ENCODE peak calls at places on chromosomes 4 and X, in five cellular contexts. X, L, Y, S and K are unnamed samples.

GRCh38 chrX:123854329-123854728 is 5.5 kb upstream of the XIAP start:
- DNase-seq in X (no peak), S (no peak), L (no peak), Y (no peak), K (no peak)

GRCh38 chr4:23720556-23720955 is 169.3 kb downstream of the PPARGC1A start:
- DNase-seq in S (no peak), X (no peak), Y (no peak), L (no peak), K (no peak)

GRCh38 chrX:2502120-2502667 is 1.4 kb upstream of the DHRSX start:
- DNase-seq in X (no peak), S (no peak), L (no peak), Y (no peak), K (no peak)

GRCh38 chr4:26885912-26886274 is 25.3 kb downstream of the STIM2 start:
- DNase-seq in X (no peak), L (no peak), S (no peak), Y (no peak), K (no peak)

GRCh38 chr4:31175242-31175910 is 455.2 kb downstream of the PCDH7 start:
- DNase-seq in X (no peak), S (no peak), L (no peak), Y (no peak), K (no peak)

GRCh38 chr4:120509222-120509621 is 413.3 kb downstream of the PRDM5 start:
- DNase-seq in Y (no peak), L (no peak), X (no peak), S (no peak), K (no peak)

GRCh38 chrX:129115104-129115503 is 408.2 kb downstream of the SMARCA1 start:
- DNase-seq in L (no peak), S (no peak), Y (no peak), X (no peak), K (no peak)

GRCh38 chr4:6658635-6659075 is 18.2 kb downstream of the MRFAP1 start:
- DNase-seq in X (no peak), Y (no peak), S (no peak), L (no peak), K (no peak)

GRCh38 chrX:15576019-15576418 is 24.7 kb downstream of the ACE2 start:
- DNase-seq in L (no peak), S (no peak), Y (no peak), X (no peak), K (no peak)

GRCh38 chr4:26330186-26330787 is 9.5 kb downstream of the RBPJ start:
- DNase-seq in Y (no peak), L (peak), X (no peak), S (no peak), K (no peak)

GRCh38 chr4:8342651-8343050 is 73.1 kb downstream of the HTRA3 start:
- DNase-seq in X (no peak), Y (no peak), L (no peak), S (no peak), K (no peak)

GRCh38 chr4:140083320-140083719 is 70.7 kb downstream of the MAML3 start:
- DNase-seq in S (no peak), Y (no peak), L (no peak), X (no peak), K (no peak)

GRCh38 chrX:37455381-37455780 is 106.2 kb downstream of the PRRG1 start:
- DNase-seq in S (no peak), X (no peak), Y (no peak), L (no peak), K (no peak)

GRCh38 chr4:23237771-23238170 is 545.0 kb downstream of the GBA3 start:
- DNase-seq in S (no peak), X (peak), L (no peak), Y (no peak), K (no peak)

GRCh38 chrX:137166591-137166990 is 132.8 kb upstream of the GPR101 start:
- DNase-seq in L (no peak), Y (no peak), S (no peak), X (peak), K (no peak)

GRCh38 chr4:47486306-47486705 is 1.2 kb downstream of the ATP10D start:
- DNase-seq in S (no peak), X (no peak), Y (no peak), L (no peak), K (no peak)

GRCh38 chr4:8648816-8649630 is 56.5 kb downstream of the CPZ start:
- DNase-seq in Y (no peak), S (no peak), X (no peak), L (no peak), K (peak)

GRCh38 chr4:89661490-89661889 is 175.5 kb downstream of the SNCA start:
- DNase-seq in L (no peak), S (no peak), X (no peak), Y (no peak), K (no peak)

GRCh38 chr4:47612116-47613023 is 127.3 kb downstream of the ATP10D start:
- DNase-seq in L (no peak), S (no peak), X (no peak), Y (no peak), K (no peak)

GRCh38 chr4:21901831-21902230 is 46.7 kb downstream of the KCNIP4 start:
- DNase-seq in X (no peak), L (no peak), Y (no peak), S (no peak), K (no peak)

GRCh38 chr4:11505225-11505971 is 76.7 kb upstream of the HS3ST1 start:
- DNase-seq in L (no peak), X (no peak), S (no peak), Y (no peak), K (no peak)

GRCh38 chr4:72286185-72286584 is 254.4 kb downstream of the NPFFR2 start:
- DNase-seq in X (no peak), S (no peak), L (no peak), Y (no peak), K (no peak)

GRCh38 chr4:152723236-152723635 is 43.4 kb upstream of the TMEM154 start:
- DNase-seq in S (no peak), X (no peak), L (no peak), Y (no peak), K (no peak)

GRCh38 chrX:34956915-34957314 is 14.3 kb downstream of the FAM47B start:
- DNase-seq in Y (peak), X (no peak), S (no peak), L (no peak), K (no peak)

GRCh38 chr4:21593268-21594002 is 355.1 kb downstream of the KCNIP4 start:
- DNase-seq in L (no peak), S (no peak), Y (peak), X (no peak), K (no peak)

GRCh38 chr4:137609693-137610450 is 77.6 kb upstream of the PCDH18 start:
- DNase-seq in L (no peak), S (peak), X (no peak), Y (peak), K (no peak)

GRCh38 chrX:14528629-14529287 is 578 bp upstream of the GLRA2 start:
- DNase-seq in S (no peak), X (no peak), L (peak), Y (peak), K (peak)
- TF ChIP-seq CTCF in S (peak), X (no peak), L (peak), Y (peak), K (peak)

GRCh38 chrX:150753968-150754367 is 60.8 kb downstream of the MTMR1 start:
- DNase-seq in S (no peak), L (no peak), X (no peak), Y (no peak), K (no peak)
- TF ChIP-seq CTCF in S (no peak), L (no peak), X (no peak), Y (no peak), K (no peak)

GRCh38 chrX:57083143-57083542 is 38.2 kb downstream of the SPIN2B start:
- DNase-seq in L (no peak), Y (no peak), X (no peak), S (no peak), K (no peak)
- TF ChIP-seq CTCF in L (no peak), Y (no peak), X (no peak), S (no peak), K (no peak)

GRCh38 chrX:66024570-66024969 is 15.3 kb downstream of the VSIG4 start:
- DNase-seq in L (no peak), X (no peak), S (no peak), Y (no peak), K (no peak)

GRCh38 chrX:66021407-66021757 is 18.5 kb downstream of the VSIG4 start:
- DNase-seq in L (no peak), Y (no peak), X (no peak), S (no peak), K (no peak)

GRCh38 chrX:66023726-66024467 is 16.0 kb downstream of the VSIG4 start:
- DNase-seq in L (no peak), X (no peak), Y (no peak), S (no peak), K (no peak)

GRCh38 chrX:66021758-66022741 is 17.8 kb downstream of the VSIG4 start:
- DNase-seq in L (no peak), X (no peak), S (no peak), Y (no peak), K (no peak)

DNA sequence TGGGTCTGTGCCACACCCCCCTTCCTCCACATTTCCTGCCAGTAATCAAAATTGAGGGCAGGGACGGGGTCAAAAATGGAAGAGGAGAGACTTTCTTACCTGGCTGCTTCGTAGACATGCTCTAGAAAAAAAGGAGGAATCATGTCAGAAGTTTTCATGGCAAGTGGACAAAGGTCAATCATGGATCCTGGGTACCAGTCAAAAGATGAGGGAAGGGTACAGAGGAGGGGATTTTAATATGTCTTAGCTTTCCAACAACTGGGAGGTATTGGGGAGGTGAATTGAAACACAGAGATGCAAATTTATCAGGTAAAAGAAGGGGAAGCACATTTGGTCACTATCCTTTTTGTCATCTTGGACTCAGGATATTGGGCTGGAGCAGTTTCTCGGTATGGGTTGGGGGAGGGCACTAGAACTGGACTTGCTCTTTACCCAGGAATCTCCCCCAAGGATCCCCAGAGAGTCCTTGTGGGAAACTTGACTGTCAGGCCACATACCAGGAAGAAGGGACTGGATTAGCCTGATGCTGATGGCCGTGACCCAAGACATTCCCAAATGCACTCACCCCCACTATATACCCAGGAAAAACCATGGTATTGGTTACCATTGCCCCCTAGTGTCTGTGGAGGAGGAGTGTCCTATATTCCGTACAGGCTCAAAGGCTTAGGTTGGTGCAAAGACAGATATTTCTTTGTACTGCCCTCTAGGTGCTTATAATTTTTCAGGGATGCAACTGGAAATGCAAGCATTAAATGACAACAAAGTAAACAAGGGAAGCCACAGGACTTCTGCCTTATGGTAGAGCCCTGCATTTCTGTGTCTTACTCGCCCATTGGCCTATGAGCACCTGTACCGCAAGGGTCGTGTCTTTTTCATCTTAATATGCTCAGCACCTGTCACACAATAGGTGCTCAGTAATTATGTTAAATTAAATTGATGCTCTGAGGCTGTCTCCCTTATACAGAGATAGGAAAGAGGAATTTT is 16.8 kb downstream of the VSIG4 start:
- DNase-seq in Y (no peak), S (no peak), X (no peak), L (no peak), K (no peak)
- TF ChIP-seq CTCF in Y (no peak), S (no peak), X (no peak), L (no peak), K (no peak)

DNA sequence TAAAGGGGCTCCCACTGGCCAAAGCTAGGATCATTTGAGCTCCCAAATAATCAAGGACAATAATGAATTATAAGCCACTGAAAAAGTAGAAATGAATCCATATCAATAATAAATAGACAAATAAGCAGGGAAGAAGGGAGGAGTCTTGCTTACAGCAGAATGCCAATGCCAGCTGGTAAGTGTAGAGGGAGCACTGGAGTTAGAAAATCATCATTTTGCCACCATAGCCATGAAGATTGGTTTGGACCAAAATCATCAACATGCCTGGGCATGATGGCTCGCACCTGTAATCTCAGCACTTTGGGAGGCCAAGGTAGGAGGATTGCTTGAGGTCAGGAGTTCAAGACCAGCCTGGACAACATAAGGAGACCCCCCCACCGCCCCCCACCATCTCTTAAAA is 20.4 kb upstream of the SH3KBP1 start:
- DNase-seq in Y (no peak), X (no peak), S (no peak), L (no peak), K (no peak)
- TF ChIP-seq CTCF in Y (no peak), X (no peak), S (no peak), L (no peak), K (no peak)

DNA sequence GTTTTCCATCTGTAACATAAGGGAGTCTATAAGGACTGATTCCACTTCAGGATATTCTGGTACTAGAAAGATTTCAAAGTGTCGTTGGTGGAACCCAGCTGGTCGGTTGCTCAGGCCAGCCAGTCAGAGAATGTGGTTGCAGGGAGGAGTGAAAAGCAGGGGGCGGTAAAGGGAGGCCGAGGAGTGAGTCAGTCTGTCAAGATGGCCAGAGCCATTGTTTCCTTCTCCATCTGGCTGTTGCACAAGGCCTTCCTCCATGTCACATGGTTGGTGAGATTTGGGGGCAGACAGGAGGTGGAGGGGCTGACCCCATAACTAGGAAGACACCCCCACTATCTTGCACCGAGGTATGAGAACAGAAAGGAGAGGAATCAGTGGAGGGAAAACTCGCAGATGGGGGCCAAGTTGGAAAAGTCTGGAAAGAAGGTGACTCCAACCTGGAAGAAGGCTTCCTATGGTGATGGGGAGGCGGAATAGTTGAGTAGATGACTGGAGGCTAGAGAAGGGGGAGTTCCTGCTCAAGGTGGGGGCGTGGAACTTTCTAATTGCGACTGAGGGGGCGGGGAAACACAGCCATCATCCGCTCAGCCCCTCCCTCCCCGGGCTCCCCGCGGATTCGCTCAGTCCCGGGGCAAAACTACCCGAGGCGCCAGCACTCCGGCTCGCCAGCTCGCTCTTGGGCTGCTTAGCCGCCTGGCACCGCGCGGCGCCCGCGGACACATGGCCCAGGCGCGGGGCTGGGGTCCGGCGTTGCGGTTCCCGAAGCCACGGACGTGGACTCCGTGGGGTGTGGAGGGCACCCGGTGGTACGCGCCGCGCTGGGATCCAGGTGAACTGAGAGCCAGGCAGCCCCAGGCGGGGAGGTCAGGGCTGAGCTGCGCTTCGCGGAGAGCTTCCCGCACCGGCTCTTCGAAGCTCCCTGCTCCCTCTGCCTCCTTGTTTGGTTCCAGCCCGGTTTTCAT is 38.5 kb downstream of the STARD8 start:
- DNase-seq in L (no peak), Y (no peak), S (peak), X (no peak), K (no peak)
- TF ChIP-seq CTCF in L (no peak), Y (peak), S (peak), X (no peak), K (no peak)

DNA sequence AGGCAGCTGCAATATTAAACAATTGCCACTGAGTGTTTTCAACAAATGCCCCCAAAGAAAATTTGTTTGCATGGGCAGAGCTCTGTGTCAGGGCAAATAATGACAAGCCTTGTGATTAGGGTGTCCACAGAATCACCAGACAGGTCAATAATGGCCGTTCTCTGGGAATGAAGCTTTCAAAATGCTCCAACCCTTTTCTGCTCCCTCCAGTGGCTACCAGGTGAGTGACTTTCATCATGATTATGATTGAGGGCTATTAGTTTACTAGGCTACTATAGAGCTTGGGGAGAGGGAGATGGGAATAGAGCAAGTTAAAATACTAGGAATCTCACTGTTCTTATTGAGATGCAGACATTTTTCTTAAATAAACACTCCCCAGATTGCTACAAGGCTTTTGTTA is 23.5 kb downstream of the IRS4 start:
- DNase-seq in S (no peak), X (no peak), Y (no peak), L (no peak), K (no peak)
- TF ChIP-seq CTCF in S (no peak), X (no peak), Y (no peak), L (no peak), K (no peak)

DNA sequence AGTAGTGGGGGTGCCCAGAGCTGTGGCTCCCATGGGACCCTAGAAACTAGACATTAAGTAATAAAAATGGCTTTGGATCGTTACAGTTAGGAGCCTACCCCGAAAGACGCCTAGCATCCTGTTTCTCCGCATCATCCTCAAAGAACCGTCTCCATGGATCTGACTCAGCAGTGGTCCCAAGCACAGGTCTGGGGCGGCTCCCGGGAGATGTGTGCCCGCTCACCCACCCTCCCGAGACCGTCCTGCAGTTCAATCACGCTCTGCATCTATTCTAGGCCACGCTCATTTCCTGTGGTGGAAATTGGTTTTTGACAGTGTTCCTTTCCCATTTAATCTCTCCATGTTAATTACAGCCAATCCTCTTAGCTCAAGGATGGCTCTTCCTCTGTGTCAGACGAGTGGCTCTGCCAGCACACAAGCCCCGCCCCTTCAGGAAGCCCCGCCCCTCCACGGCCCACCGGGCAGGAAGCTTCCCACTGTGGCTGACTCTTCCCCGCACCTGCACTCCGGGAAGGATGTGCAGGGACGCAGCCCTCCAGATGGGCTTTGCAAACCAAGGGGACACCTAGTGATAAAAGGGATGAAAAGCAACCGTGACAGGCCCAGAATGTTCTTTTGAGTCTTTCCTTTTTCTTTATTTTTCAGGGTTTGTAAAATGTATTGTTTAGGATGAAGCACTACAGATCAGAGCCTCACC is 34.5 kb upstream of the HELT start:
- DNase-seq in L (peak), X (peak), Y (no peak), S (no peak), K (peak)
- TF ChIP-seq CTCF in L (peak), X (no peak), Y (peak), S (peak), K (peak)